ENCODE peak calls at places on chromosome 11, in five cellular contexts. D is brain microvascular endothelial cell, H is BE2C, A is fibroblast of the aortic adventitia, M is pancreas. E is an unnamed sample.

GRCh38 chr11:96306933-96307747 is 35.9 kb downstream of the MAML2 start:
- DNase-seq in D (peak; percentile 100), H (peak; percentile 77), A (peak; percentile 97), M (peak; percentile 82), E (peak; percentile 20)

GRCh38 chr11:7031346-7031957 is 11.2 kb downstream of the NLRP14 start:
- DNase-seq in D (no peak), H (no peak), A (no peak), M (no peak), E (no peak)

GRCh38 chr11:8638300-8638699 is 44.2 kb downstream of the TRIM66 start:
- DNase-seq in D (peak; percentile 13), H (no peak), A (peak; percentile 4), M (no peak), E (no peak)

GRCh38 chr11:70233511-70233919 is 30.4 kb downstream of the FADD start:
- DNase-seq in D (peak; percentile 89), H (no peak), A (peak; percentile 76), M (no peak), E (no peak)

GRCh38 chr11:127919206-127920000 is 668.0 kb downstream of the ETS1 start:
- DNase-seq in D (peak; percentile 84), H (no peak), A (peak; percentile 91), M (no peak), E (no peak)

GRCh38 chr11:70281114-70281729 is 10.7 kb downstream of the PPFIA1 start:
- DNase-seq in D (peak; percentile 83), H (no peak), A (peak; percentile 79), M (no peak), E (no peak)

GRCh38 chr11:9716275-9717039 is 52.6 kb downstream of the SWAP70 start:
- DNase-seq in D (peak; percentile 68), H (no peak), A (peak; percentile 94), M (no peak), E (no peak)

GRCh38 chr11:18698341-18699268 is at the start of gene TMEM86A:
- DNase-seq in D (peak; percentile 74), H (peak; percentile 87), A (peak; percentile 55), M (peak; percentile 92), E (peak; percentile 97)

GRCh38 chr11:5938603-5938965 is 3.5 kb upstream of the OR56A3 start:
- DNase-seq in D (no peak), H (no peak), A (no peak), M (no peak), E (no peak)

GRCh38 chr11:40099391-40100169 is 1359.9 kb downstream of the LRRC4C start:
- DNase-seq in D (no peak), H (no peak), A (no peak), M (no peak), E (no peak)

GRCh38 chr11:43602670-43603069 is 77.9 kb upstream of the HSD17B12 start:
- DNase-seq in D (no peak), H (no peak), A (no peak), M (no peak), E (no peak)

GRCh38 chr11:48005133-48005532 is 24.8 kb downstream of the PTPRJ start:
- DNase-seq in D (no peak), H (no peak), A (peak; percentile 65), M (no peak), E (no peak)

DNA sequence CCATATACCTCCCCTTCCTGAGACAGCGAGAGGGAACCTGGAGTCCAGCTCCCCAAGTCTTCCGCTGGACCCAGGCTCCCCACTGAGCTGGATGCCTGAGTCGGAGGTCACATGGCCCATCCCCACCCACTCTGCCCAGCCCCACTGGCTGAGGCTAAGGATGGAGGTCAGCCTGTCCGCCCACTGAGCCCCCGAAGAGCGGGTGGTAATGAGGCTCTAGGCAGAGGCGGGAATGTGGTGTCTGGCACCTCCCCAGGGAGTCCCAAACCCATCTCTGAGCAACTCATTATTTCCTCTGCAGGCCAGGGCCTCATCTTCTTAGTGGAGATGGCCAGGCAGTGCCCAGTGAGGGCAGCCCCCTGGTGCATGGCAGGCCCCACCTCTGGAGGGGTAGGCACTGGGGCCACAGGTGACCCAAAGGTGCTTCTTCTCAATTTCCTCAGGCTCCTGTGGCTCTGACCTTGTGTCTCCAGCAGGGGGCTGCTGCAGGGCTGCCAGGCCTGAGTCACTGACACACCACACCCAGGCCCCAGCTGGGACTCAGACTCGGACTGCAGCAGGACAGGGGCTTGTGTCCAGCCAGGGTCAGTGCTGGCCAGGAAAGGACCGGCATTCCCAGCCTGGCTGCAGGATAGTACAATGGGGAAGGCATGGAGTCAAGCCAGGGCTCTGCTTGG is 10.2 kb upstream of the PDE2A start:
- DNase-seq in D (peak; percentile 57), H (peak; percentile 77), A (peak; percentile 60), M (peak; percentile 38), E (peak; percentile 60)
- TF ChIP-seq CTCF in D (peak; percentile 88), H (peak; percentile 80), A (peak; percentile 77), M (peak; percentile 32), E (peak; percentile 57)

GRCh38 chr11:111454561-111455192 is 57.5 kb downstream of the BTG4 start:
- DNase-seq in D (peak; percentile 49), H (peak; percentile 62), A (peak; percentile 65), M (no peak), E (peak; percentile 79)
- TF ChIP-seq CTCF in D (peak; percentile 70), H (peak; percentile 49), A (peak; percentile 50), M (no peak), E (peak; percentile 56)

DNA sequence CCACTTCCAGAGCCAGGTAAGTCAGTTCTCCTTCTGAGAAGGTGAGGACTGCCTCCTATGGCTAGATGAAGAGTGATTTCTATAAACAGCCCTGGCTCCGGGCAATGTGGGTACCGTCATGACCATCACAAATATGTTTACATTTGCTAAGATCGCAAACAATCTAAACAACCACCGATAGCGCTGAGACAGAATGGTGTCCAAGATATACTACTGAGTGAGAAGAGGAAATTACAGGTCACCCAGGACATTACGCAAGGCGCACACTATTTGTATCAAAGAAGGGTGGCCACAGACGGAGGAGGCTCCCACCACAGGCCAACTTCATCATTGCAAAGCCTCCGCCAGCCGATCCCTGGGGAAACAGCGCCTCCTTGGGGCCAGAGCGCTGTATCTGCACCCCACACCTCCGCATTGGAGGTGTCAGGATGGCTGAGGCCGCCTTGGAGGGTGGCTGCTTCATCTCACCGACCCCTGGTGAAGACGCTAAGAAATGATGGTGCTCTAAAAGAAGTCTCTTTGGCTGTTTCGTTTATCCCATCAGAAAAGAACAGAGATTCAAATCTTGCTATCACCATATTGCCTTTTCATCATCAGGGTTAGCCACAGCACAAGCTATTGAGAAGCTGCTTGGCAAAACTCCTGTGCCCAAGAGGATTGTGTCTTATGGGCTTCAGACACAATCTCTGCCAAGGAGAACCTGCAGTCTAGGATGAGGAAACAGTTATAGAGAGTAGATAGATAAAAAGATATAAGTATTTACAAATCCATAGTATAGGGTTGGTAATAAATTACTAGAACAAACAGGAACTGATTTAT is 12.3 kb upstream of the ASRGL1 start:
- DNase-seq in D (peak; percentile 27), H (peak; percentile 60), A (peak; percentile 9), M (no peak), E (peak; percentile 68)
- TF ChIP-seq CTCF in D (peak; percentile 79), H (peak; percentile 76), A (peak; percentile 51), M (peak; percentile 14), E (peak; percentile 64)

DNA sequence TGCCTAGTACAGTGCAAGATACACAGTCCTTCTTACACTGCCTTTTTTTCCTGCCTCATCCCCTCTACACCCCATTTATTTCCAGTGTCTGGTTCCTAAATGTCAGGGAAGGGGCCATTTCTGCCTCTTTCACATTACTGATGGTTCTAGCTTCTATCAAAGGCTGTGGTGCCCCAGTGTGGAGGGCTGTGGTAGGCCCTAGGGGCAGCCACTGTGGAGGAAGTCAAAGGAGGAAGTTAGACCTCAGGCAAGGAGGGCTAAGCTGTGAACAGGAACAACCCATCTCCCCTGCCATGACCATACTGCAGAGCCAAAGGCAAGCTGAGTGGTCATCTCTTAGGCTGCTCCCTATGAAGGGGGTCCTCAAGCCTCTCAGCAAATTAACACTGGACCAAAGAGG is 81.9 kb upstream of the CRTAM start:
- DNase-seq in D (no peak), H (no peak), A (no peak), M (no peak), E (no peak)
- TF ChIP-seq CTCF in D (peak; percentile 43), H (no peak), A (no peak), M (no peak), E (no peak)

DNA sequence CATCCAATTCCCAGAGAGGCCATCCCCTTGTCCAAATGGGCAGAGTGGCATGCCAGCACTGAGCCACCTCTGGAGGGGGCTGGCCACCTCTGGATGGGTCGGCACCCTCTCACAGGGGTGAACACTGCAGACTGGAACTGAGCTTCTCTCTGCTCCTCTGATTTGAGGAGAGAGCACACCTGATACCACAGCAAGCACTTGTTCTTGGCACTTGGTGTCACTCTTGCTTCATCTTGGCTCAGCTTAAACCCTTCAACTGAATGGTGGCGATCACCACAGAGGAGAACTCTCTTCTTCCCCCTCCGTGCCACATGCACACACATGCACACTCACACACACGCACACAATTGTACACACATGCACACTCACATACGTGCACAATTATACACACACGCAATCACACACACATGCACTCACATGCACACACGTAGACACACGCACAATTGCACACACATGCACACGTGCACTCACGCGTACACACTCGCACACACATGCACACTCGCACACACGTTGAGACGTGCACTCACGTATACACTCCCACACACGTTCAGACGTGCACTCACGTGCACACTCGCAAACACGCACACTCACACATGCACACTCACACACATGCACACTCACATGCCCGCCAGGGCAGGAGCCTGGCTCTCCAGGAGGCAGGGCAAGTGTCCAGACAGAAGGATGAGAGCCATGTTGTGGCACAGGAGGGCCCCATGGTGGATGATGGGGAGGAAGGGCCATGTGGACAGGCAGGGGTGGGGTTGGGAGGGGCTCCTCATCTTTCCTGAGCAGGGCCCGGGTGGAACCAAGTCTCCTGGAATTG is 23.4 kb downstream of the OVOL1 start:
- DNase-seq in D (no peak), H (no peak), A (no peak), M (no peak), E (no peak)
- TF ChIP-seq CTCF in D (no peak), H (no peak), A (no peak), M (no peak), E (no peak)

E was measured in nephron progenitor cell.